ENCODE peak calls at places on chromosomes 1 and 21, in nine cellular contexts. N is HFFc6, J is hepatocyte, Q is lower lobe of right lung, L is adrenal gland, G is mucosa of descending colon, P is colonic mucosa, T is fibroblast of mammary gland, O is ascending aorta. F is an unnamed sample.
A peak's percentile ranks its signal among the peaks of the same experiment; 100 is the strongest.

GRCh38 chr1:165799387-165799786 is 28.0 kb upstream of the UCK2 start:
- DNase-seq in Q (no peak), G (no peak), J (no peak), L (no peak), O (no peak), P (no peak), N (no peak), T (no peak), F (no peak)

GRCh38 chr1:165898837-165899236 is 71.4 kb downstream of the UCK2 start:
- DNase-seq in L (no peak), O (peak; percentile 91), J (peak; percentile 53), Q (no peak), G (no peak), N (peak; percentile 98), T (peak; percentile 99), P (no peak), F (no peak)

GRCh38 chr1:78339490-78339889 is 151.3 kb upstream of the PTGFR start:
- DNase-seq in O (no peak), P (no peak), T (peak; percentile 91), Q (no peak), L (no peak), N (peak; percentile 86), G (no peak), J (no peak), F (no peak)

GRCh38 chr1:53350853-53351767 is 23.2 kb upstream of the LRP8 start:
- DNase-seq in Q (no peak), L (peak; percentile 5), G (peak; percentile 0), T (no peak), O (peak; percentile 22), N (no peak), J (no peak), P (no peak), F (no peak)

GRCh38 chr1:19390901-19391595 is 78.9 kb downstream of the SLC66A1 start:
- DNase-seq in J (peak; percentile 64), G (peak; percentile 66), P (peak; percentile 63), Q (no peak), N (peak; percentile 87), L (peak; percentile 58), T (peak; percentile 89), O (peak; percentile 84), F (no peak)

GRCh38 chr1:21652937-21653743 is 16.0 kb downstream of the RAP1GAP start:
- DNase-seq in G (no peak), N (no peak), J (no peak), P (no peak), L (no peak), Q (no peak), O (no peak), T (no peak), F (no peak)

GRCh38 chr1:177960939-177961622 is 8.8 kb downstream of the SEC16B start:
- DNase-seq in G (no peak), P (no peak), N (no peak), O (no peak), J (no peak), T (peak; percentile 51), L (no peak), Q (no peak), F (no peak)

GRCh38 chr1:231691618-231692259 is 65.1 kb downstream of the DISC1 start:
- DNase-seq in N (peak; percentile 20), G (no peak), J (peak; percentile 48), O (no peak), T (peak; percentile 14), L (no peak), P (no peak), Q (no peak), F (no peak)

GRCh38 chr1:41806472-41807155 is 112.1 kb downstream of the HIVEP3 start:
- DNase-seq in O (no peak), G (no peak), Q (no peak), N (no peak), P (no peak), J (no peak), T (no peak), L (no peak), F (no peak)

GRCh38 chr1:88973520-88974137 is 18.8 kb downstream of the KYAT3 start:
- DNase-seq in G (no peak), L (no peak), J (peak; percentile 51), O (no peak), Q (no peak), N (peak; percentile 37), P (no peak), T (peak; percentile 66), F (no peak)

GRCh38 chr1:223114871-223115270 is 28.2 kb downstream of the TLR5 start:
- DNase-seq in Q (no peak), O (no peak), J (no peak), L (no peak), G (no peak), N (no peak), T (peak; percentile 35), P (no peak), F (no peak)

GRCh38 chr21:38234395-38235142 is 22.2 kb upstream of the KCNJ15 start:
- DNase-seq in P (peak; percentile 27), L (no peak), T (no peak), N (no peak), O (no peak), J (peak; percentile 50), Q (no peak), G (no peak), F (no peak)

GRCh38 chr1:32613472-32613871 is 36.9 kb downstream of the ZBTB8OS start:
- DNase-seq in L (no peak), T (no peak), Q (no peak), O (no peak), N (no peak), J (no peak), G (no peak), P (no peak), F (no peak)

GRCh38 chr1:228158690-228159665 is 6.6 kb upstream of the IBA57 start:
- DNase-seq in O (no peak), T (no peak), N (no peak), J (no peak), P (no peak), L (no peak), G (no peak), Q (peak; percentile 31), F (no peak)

GRCh38 chr1:203264052-203264501 is 34.6 kb upstream of the CHIT1 start:
- DNase-seq in O (no peak), J (no peak), L (no peak), Q (no peak), G (no peak), T (peak; percentile 21), P (no peak), N (peak; percentile 11), F (no peak)

GRCh38 chr1:66300986-66301451 is 232.9 kb upstream of the SGIP1 start:
- DNase-seq in Q (no peak), L (no peak), G (no peak), O (no peak), N (no peak), T (peak; percentile 69), P (no peak), J (no peak), F (no peak)

GRCh38 chr21:44442266-44443125 is 12.8 kb upstream of the LRRC3 start:
- DNase-seq in P (no peak), J (no peak), L (no peak), T (no peak), O (no peak), Q (peak; percentile 27), N (no peak), G (no peak), F (no peak)

GRCh38 chr21:44443291-44443890 is 11.9 kb upstream of the LRRC3 start:
- DNase-seq in G (no peak), J (no peak), L (no peak), T (no peak), Q (peak; percentile 16), N (no peak), P (no peak), O (no peak), F (no peak)

GRCh38 chr21:44441041-44441400 is 14.3 kb upstream of the LRRC3 start:
- DNase-seq in O (no peak), P (no peak), L (no peak), N (no peak), J (no peak), T (no peak), Q (peak; percentile 24), G (no peak), F (no peak)

GRCh38 chr21:44440241-44441040 is 14.9 kb upstream of the LRRC3 start:
- DNase-seq in J (no peak), N (no peak), T (no peak), O (no peak), Q (peak; percentile 29), P (no peak), L (no peak), G (no peak), F (no peak)

GRCh38 chr21:44441581-44442265 is 13.6 kb upstream of the LRRC3 start:
- DNase-seq in T (no peak), N (no peak), G (no peak), J (no peak), Q (peak; percentile 30), O (no peak), L (no peak), P (no peak), F (no peak)
- TF ChIP-seq CTCF in T (no peak), N (no peak), G (no peak), J (no peak), Q (no peak), O (no peak), L (no peak), P (no peak), F (no peak)

DNA sequence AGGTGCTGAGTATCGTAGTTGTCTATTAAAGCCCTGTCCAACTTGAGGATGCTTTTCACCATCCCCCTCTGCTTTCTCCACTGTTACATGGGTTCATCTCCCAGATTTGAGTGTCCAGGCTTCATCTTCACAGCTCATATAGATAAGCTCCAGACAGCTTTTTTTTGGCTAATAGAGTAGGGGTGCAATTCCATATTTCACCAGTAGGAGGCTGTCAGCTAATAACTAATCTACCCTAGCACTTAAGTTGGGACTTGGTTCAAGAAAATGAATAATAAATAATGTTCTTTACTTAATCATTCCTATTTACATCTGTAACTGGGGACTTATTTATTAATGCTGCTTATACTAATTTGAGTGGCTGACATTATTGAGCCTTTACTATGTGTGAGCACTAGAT is 124.5 kb downstream of the IGSF21 start:
- DNase-seq in O (no peak), P (no peak), N (no peak), L (no peak), G (no peak), Q (no peak), T (peak; percentile 1), J (no peak), F (no peak)
- TF ChIP-seq CTCF in O (no peak), P (peak; percentile 17), N (peak; percentile 68), L (no peak), G (no peak), Q (no peak), T (peak; percentile 53), J (no peak), F (no peak)

GRCh38 chr1:210407207-210407886 is 78.6 kb downstream of the HHAT start:
- DNase-seq in L (peak; percentile 74), O (peak; percentile 74), N (peak; percentile 37), G (peak; percentile 82), Q (peak; percentile 63), J (peak; percentile 86), P (peak; percentile 70), T (peak; percentile 49), F (peak; percentile 79)
- TF ChIP-seq CTCF in L (peak; percentile 80), O (peak; percentile 70), N (peak; percentile 99), G (peak; percentile 88), Q (peak; percentile 95), J (peak; percentile 93), P (peak; percentile 97), T (peak; percentile 95), F (peak; percentile 50)

DNA sequence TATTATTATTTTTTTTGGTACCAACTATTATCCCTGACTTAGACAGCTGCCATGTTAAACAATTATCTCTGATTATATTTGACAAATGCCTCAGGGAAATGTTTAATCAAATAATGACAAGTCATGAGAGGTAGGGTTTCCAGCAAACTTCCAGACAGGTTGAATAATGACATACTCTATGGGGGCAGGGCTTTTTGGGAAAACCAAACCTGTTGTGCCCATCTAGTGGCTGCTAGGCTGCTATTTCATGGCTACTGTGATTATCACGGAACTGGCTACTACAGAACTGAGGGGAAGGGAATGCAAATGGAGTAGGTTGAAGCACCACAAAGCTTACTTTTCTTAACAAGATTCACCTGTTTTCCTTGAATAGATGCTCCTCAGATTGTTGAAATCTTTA is 77.6 kb downstream of the DUSP10 start:
- DNase-seq in J (no peak), N (no peak), O (no peak), T (no peak), L (no peak), G (no peak), Q (no peak), P (no peak), F (no peak)
- TF ChIP-seq CTCF in J (no peak), N (no peak), O (no peak), T (no peak), L (no peak), G (no peak), Q (no peak), P (no peak), F (no peak)

F was measured in omental fat pad.